ENCODE peak calls at places on chromosome 1, in nine cellular contexts. B is NCI-H1092; X is fibroblast of lung; P is NCI-H748 treated with DMSO at 0.1 percent for 48 hours; A is GM23338; K is fibroblast of the conjunctiva; F is glutamatergic neuron; L is stimulated activated naive CD4-positive, alpha-beta T cell; W is GM13977. Y is an unnamed sample.

GRCh38 chr1:10399487-10399917 is 638 bp downstream of the PGD start:
- DNase-seq in A (no peak), L (no peak), W (no peak), X (peak), F (peak), P (no peak), B (no peak), K (no peak), Y (peak)

GRCh38 chr1:32372149-32372756 is 9.9 kb downstream of the TSSK3 start:
- DNase-seq in X (no peak), P (no peak), F (no peak), W (no peak), K (no peak), B (no peak), A (no peak), L (peak), Y (no peak)

GRCh38 chr1:1210726-1211540 is 3.0 kb downstream of the TNFRSF4 start:
- DNase-seq in A (no peak), F (peak), W (no peak), P (no peak), K (no peak), B (no peak), L (no peak), X (no peak), Y (no peak)

GRCh38 chr1:84298336-84298687 is 3.2 kb upstream of the SAMD13 start:
- DNase-seq in F (peak), A (peak), B (no peak), X (peak), K (no peak), L (peak), P (no peak), W (peak), Y (peak)

GRCh38 chr1:226690460-226690982 is 48.6 kb downstream of the ITPKB start:
- DNase-seq in W (no peak), P (peak), A (no peak), K (no peak), F (no peak), L (peak), X (no peak), B (no peak), Y (no peak)

GRCh38 chr1:68470388-68470970 is 20.7 kb upstream of the RPE65 start:
- DNase-seq in P (no peak), A (no peak), B (no peak), L (no peak), X (no peak), K (peak), W (no peak), F (no peak), Y (no peak)

GRCh38 chr1:181100015-181100905 is 11.8 kb downstream of the IER5 start:
- DNase-seq in B (no peak), A (peak), P (no peak), X (peak), F (no peak), L (no peak), W (peak), K (no peak), Y (no peak)

GRCh38 chr1:113659010-113659409 is 100.3 kb downstream of the PHTF1 start:
- DNase-seq in W (no peak), A (no peak), X (peak), P (no peak), K (no peak), F (no peak), B (no peak), L (no peak), Y (no peak)

GRCh38 chr1:54403377-54403776 is 2.8 kb downstream of the SSBP3 start:
- DNase-seq in L (no peak), B (no peak), P (no peak), K (no peak), X (no peak), W (no peak), A (peak), F (no peak), Y (no peak)

GRCh38 chr1:112889052-112889451 is 66.9 kb downstream of the SLC16A1 start:
- DNase-seq in P (no peak), K (no peak), L (no peak), B (no peak), W (no peak), F (no peak), A (no peak), X (no peak), Y (no peak)

GRCh38 chr1:179058343-179059184 is 23.3 kb upstream of the TOR3A start:
- DNase-seq in K (no peak), L (no peak), B (no peak), F (no peak), P (no peak), W (no peak), A (peak), X (peak), Y (peak)

GRCh38 chr1:101797722-101798121 is 199.0 kb downstream of the OLFM3 start:
- DNase-seq in K (no peak), A (peak), B (no peak), W (no peak), F (no peak), X (no peak), L (no peak), P (no peak), Y (no peak)

GRCh38 chr1:232204269-232204668 is 425.7 kb downstream of the SIPA1L2 start:
- DNase-seq in F (no peak), A (no peak), P (no peak), X (no peak), K (no peak), L (no peak), W (no peak), B (no peak), Y (no peak)

GRCh38 chr1:243580072-243580471 is 270.0 kb downstream of the AKT3 start:
- DNase-seq in L (no peak), K (no peak), W (no peak), P (no peak), A (no peak), X (peak), F (no peak), B (no peak), Y (no peak)